ENCODE peak calls at places on chromosomes 5 and 9, in six cellular contexts. One of them, this sample, is unnamed.

GRCh38 chr5:148776780-148777179 is 49.6 kb upstream of the ADRB2 start:
- DNase-seq in right atrium auricular region: no peak
- DNase-seq in transverse colon: no peak
- DNase-seq in breast epithelium: peak
- DNase-seq in foreskin fibroblast: peak
- DNase-seq in astrocyte: peak
- DNase-seq in this sample: peak

GRCh38 chr9:69178583-69179011 is 4.5 kb downstream of the TJP2 start:
- DNase-seq in right atrium auricular region: no peak
- DNase-seq in transverse colon: no peak
- DNase-seq in breast epithelium: no peak
- DNase-seq in foreskin fibroblast: no peak
- DNase-seq in astrocyte: peak
- DNase-seq in this sample: no peak

GRCh38 chr5:74415695-74416102 is 224.8 kb downstream of the ENC1 start:
- DNase-seq in right atrium auricular region: no peak
- DNase-seq in transverse colon: peak
- DNase-seq in breast epithelium: no peak
- DNase-seq in foreskin fibroblast: no peak
- DNase-seq in astrocyte: no peak
- DNase-seq in this sample: no peak

GRCh38 chr9:28999806-29000205 is 1426.5 kb upstream of the C9orf72 start:
- DNase-seq in right atrium auricular region: no peak
- DNase-seq in transverse colon: no peak
- DNase-seq in breast epithelium: no peak
- DNase-seq in foreskin fibroblast: no peak
- DNase-seq in astrocyte: no peak
- DNase-seq in this sample: no peak

GRCh38 chr9:122941560-122942234 is 877 bp downstream of the RABGAP1 start:
- DNase-seq in right atrium auricular region: no peak
- DNase-seq in transverse colon: no peak
- DNase-seq in breast epithelium: no peak
- DNase-seq in foreskin fibroblast: peak
- DNase-seq in astrocyte: peak
- DNase-seq in this sample: no peak

GRCh38 chr9:12539602-12540001 is 153.6 kb upstream of the TYRP1 start:
- DNase-seq in right atrium auricular region: no peak
- DNase-seq in transverse colon: no peak
- DNase-seq in breast epithelium: no peak
- DNase-seq in foreskin fibroblast: no peak
- DNase-seq in astrocyte: no peak
- DNase-seq in this sample: no peak

GRCh38 chr5:152218694-152219093 is 186.4 kb downstream of the NMUR2 start:
- DNase-seq in right atrium auricular region: no peak
- DNase-seq in transverse colon: no peak
- DNase-seq in breast epithelium: no peak
- DNase-seq in foreskin fibroblast: no peak
- DNase-seq in astrocyte: no peak
- DNase-seq in this sample: no peak

GRCh38 chr5:159448-160172 is 31.7 kb upstream of the LRRC14B start:
- DNase-seq in right atrium auricular region: no peak
- DNase-seq in transverse colon: no peak
- DNase-seq in breast epithelium: no peak
- DNase-seq in foreskin fibroblast: peak
- DNase-seq in astrocyte: peak
- DNase-seq in this sample: peak

GRCh38 chr5:160083012-160083436 is 36.2 kb downstream of the PWWP2A start:
- DNase-seq in right atrium auricular region: no peak
- DNase-seq in transverse colon: no peak
- DNase-seq in breast epithelium: no peak
- DNase-seq in foreskin fibroblast: peak
- DNase-seq in astrocyte: peak
- DNase-seq in this sample: peak

GRCh38 chr9:131554865-131555351 is 9.6 kb downstream of the PRRT1B start:
- DNase-seq in right atrium auricular region: no peak
- DNase-seq in transverse colon: no peak
- DNase-seq in breast epithelium: no peak
- DNase-seq in foreskin fibroblast: no peak
- DNase-seq in astrocyte: no peak
- DNase-seq in this sample: no peak
- H3K4me3 ChIP-seq in right atrium auricular region: no peak
- H3K4me3 ChIP-seq in transverse colon: no peak
- H3K4me3 ChIP-seq in breast epithelium: no peak
- H3K4me3 ChIP-seq in foreskin fibroblast: no peak
- H3K4me3 ChIP-seq in astrocyte: no peak
- H3K4me3 ChIP-seq in this sample: no peak

GRCh38 chr9:81971727-81972126 is 16.8 kb upstream of the SPATA31D1 start:
- DNase-seq in right atrium auricular region: no peak
- DNase-seq in transverse colon: no peak
- DNase-seq in breast epithelium: no peak
- DNase-seq in foreskin fibroblast: peak
- DNase-seq in astrocyte: no peak
- DNase-seq in this sample: no peak
- H3K4me3 ChIP-seq in right atrium auricular region: no peak
- H3K4me3 ChIP-seq in transverse colon: no peak
- H3K4me3 ChIP-seq in breast epithelium: no peak
- H3K4me3 ChIP-seq in foreskin fibroblast: no peak
- H3K4me3 ChIP-seq in astrocyte: no peak
- H3K4me3 ChIP-seq in this sample: no peak

GRCh38 chr9:127868278-127868903 is 9.1 kb downstream of the AK1 start:
- DNase-seq in right atrium auricular region: no peak
- DNase-seq in transverse colon: no peak
- DNase-seq in breast epithelium: no peak
- DNase-seq in foreskin fibroblast: no peak
- DNase-seq in astrocyte: no peak
- DNase-seq in this sample: no peak
- H3K4me3 ChIP-seq in right atrium auricular region: no peak
- H3K4me3 ChIP-seq in transverse colon: no peak
- H3K4me3 ChIP-seq in breast epithelium: no peak
- H3K4me3 ChIP-seq in foreskin fibroblast: no peak
- H3K4me3 ChIP-seq in astrocyte: no peak
- H3K4me3 ChIP-seq in this sample: no peak

GRCh38 chr5:72161951-72162350 is 54.7 kb downstream of the MAP1B start:
- DNase-seq in right atrium auricular region: no peak
- DNase-seq in transverse colon: no peak
- DNase-seq in breast epithelium: no peak
- DNase-seq in foreskin fibroblast: no peak
- DNase-seq in astrocyte: no peak
- DNase-seq in this sample: no peak

GRCh38 chr5:72160959-72161358 is 53.7 kb downstream of the MAP1B start:
- DNase-seq in right atrium auricular region: no peak
- DNase-seq in transverse colon: no peak
- DNase-seq in breast epithelium: no peak
- DNase-seq in foreskin fibroblast: peak
- DNase-seq in astrocyte: peak
- DNase-seq in this sample: peak

GRCh38 chr5:72160299-72160698 is 53.0 kb downstream of the MAP1B start:
- DNase-seq in right atrium auricular region: no peak
- DNase-seq in transverse colon: no peak
- DNase-seq in breast epithelium: no peak
- DNase-seq in foreskin fibroblast: peak
- DNase-seq in astrocyte: peak
- DNase-seq in this sample: peak

GRCh38 chr5:72156921-72157320 is 49.6 kb downstream of the MAP1B start:
- DNase-seq in right atrium auricular region: no peak
- DNase-seq in transverse colon: no peak
- DNase-seq in breast epithelium: no peak
- DNase-seq in foreskin fibroblast: peak
- DNase-seq in astrocyte: peak
- DNase-seq in this sample: peak

GRCh38 chr5:72159501-72159911 is 52.2 kb downstream of the MAP1B start:
- DNase-seq in right atrium auricular region: no peak
- DNase-seq in transverse colon: no peak
- DNase-seq in breast epithelium: no peak
- DNase-seq in foreskin fibroblast: peak
- DNase-seq in astrocyte: peak
- DNase-seq in this sample: no peak
- H3K4me3 ChIP-seq in right atrium auricular region: no peak
- H3K4me3 ChIP-seq in transverse colon: no peak
- H3K4me3 ChIP-seq in breast epithelium: no peak
- H3K4me3 ChIP-seq in foreskin fibroblast: no peak
- H3K4me3 ChIP-seq in astrocyte: no peak
- H3K4me3 ChIP-seq in this sample: no peak

GRCh38 chr5:45376463-45376862 is 319.7 kb downstream of the HCN1 start:
- DNase-seq in right atrium auricular region: no peak
- DNase-seq in transverse colon: no peak
- DNase-seq in breast epithelium: no peak
- DNase-seq in foreskin fibroblast: peak
- DNase-seq in astrocyte: peak
- DNase-seq in this sample: no peak

DNA sequence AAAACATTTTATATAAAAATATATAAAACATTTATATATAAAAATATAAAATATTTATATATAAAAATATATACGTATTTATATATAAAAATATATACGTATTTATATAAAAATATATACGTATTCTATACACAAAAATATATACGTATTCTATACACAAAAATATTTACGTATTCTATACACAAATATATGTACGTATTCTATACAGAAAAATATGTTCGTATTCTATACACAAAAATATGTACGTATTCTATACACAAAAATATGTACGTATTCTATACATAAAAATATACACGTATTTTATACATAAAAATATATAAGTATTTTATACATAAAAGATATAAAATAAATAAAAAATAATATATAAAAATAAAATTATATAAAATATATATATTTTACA is 323.6 kb downstream of the HCN1 start:
- DNase-seq in right atrium auricular region: no peak
- DNase-seq in transverse colon: no peak
- DNase-seq in breast epithelium: no peak
- DNase-seq in foreskin fibroblast: no peak
- DNase-seq in astrocyte: no peak
- DNase-seq in this sample: no peak
- H3K4me3 ChIP-seq in right atrium auricular region: no peak
- H3K4me3 ChIP-seq in transverse colon: no peak
- H3K4me3 ChIP-seq in breast epithelium: no peak
- H3K4me3 ChIP-seq in foreskin fibroblast: no peak
- H3K4me3 ChIP-seq in astrocyte: no peak
- H3K4me3 ChIP-seq in this sample: no peak